ENCODE peak calls at places on chromosomes 5 and 9, in seven cellular contexts. E is A549, X is astrocyte of the cerebellum, P is PC-3, A is AG04450, K is GM12878, G is epithelial cell of esophagus. L is an unnamed sample.

GRCh38 chr5:40360685-40361084 is 319.0 kb upstream of the PTGER4 start:
- DNase-seq in E (no peak), X (no peak), P (no peak), A (no peak), K (no peak), G (no peak), L (no peak)

GRCh38 chr5:118791986-118792734 is 196.2 kb downstream of the DTWD2 start:
- DNase-seq in E (peak), X (peak), P (peak), A (peak), K (peak), G (peak), L (no peak)

GRCh38 chr9:95993342-95993741 is 117.9 kb downstream of the ERCC6L2 start:
- DNase-seq in E (no peak), X (no peak), P (no peak), A (no peak), K (no peak), G (no peak), L (no peak)

GRCh38 chr5:64637837-64638443 is 52.4 kb upstream of the SHISAL2B start:
- DNase-seq in E (no peak), X (no peak), P (no peak), A (no peak), K (no peak), G (no peak), L (no peak)

GRCh38 chr5:172915514-172915913 is 43.7 kb upstream of the RPL26L1 start:
- DNase-seq in E (no peak), X (no peak), P (no peak), A (no peak), K (no peak), G (no peak), L (no peak)

GRCh38 chr5:124060413-124061095 is 548.6 kb downstream of the CSNK1G3 start:
- DNase-seq in E (no peak), X (no peak), P (no peak), A (no peak), K (no peak), G (no peak), L (no peak)

GRCh38 chr5:111394580-111394979 is 117.8 kb downstream of the STARD4 start:
- DNase-seq in E (no peak), X (no peak), P (peak), A (peak), K (no peak), G (peak), L (no peak)

GRCh38 chr9:122402403-122403268 is 31.8 kb downstream of the PTGS1 start:
- DNase-seq in E (peak), X (peak), P (peak), A (peak), K (no peak), G (peak), L (no peak)

GRCh38 chr9:95005276-95006141 is 279.0 kb downstream of the AOPEP start:
- DNase-seq in E (no peak), X (no peak), P (peak), A (no peak), K (no peak), G (peak), L (no peak)

GRCh38 chr5:9149988-9150387 is 395.9 kb downstream of the SEMA5A start:
- DNase-seq in E (no peak), X (peak), P (peak), A (peak), K (no peak), G (peak), L (no peak)

GRCh38 chr5:54243483-54244080 is 66.8 kb downstream of the ARL15 start:
- DNase-seq in E (peak), X (peak), P (peak), A (peak), K (no peak), G (peak), L (peak)

GRCh38 chr5:178240772-178241171 is 8.2 kb upstream of the PHYKPL start:
- DNase-seq in E (no peak), X (no peak), P (no peak), A (no peak), K (no peak), G (no peak), L (no peak)

GRCh38 chr5:149228610-149229297 is 42.9 kb upstream of the AFAP1L1 start:
- DNase-seq in E (peak), X (peak), P (peak), A (peak), K (no peak), G (peak), L (no peak)

GRCh38 chr5:33761139-33761538 is 130.7 kb downstream of the ADAMTS12 start:
- DNase-seq in E (no peak), X (peak), P (no peak), A (no peak), K (no peak), G (no peak), L (no peak)

GRCh38 chr9:31908158-31908890 is 476.1 kb upstream of the ACO1 start:
- DNase-seq in E (no peak), X (no peak), P (peak), A (no peak), K (peak), G (peak), L (no peak)

GRCh38 chr5:14143843-14144585 is 872 bp downstream of the TRIO start:
- DNase-seq in E (no peak), X (no peak), P (peak), A (no peak), K (no peak), G (peak), L (no peak)

GRCh38 chr5:137252513-137252912 is 246.6 kb downstream of the SPOCK1 start:
- DNase-seq in E (no peak), X (no peak), P (no peak), A (peak), K (no peak), G (no peak), L (no peak)

GRCh38 chr5:10301842-10302610 is 5.7 kb downstream of the CMBL start:
- DNase-seq in E (peak), X (no peak), P (peak), A (no peak), K (no peak), G (peak), L (no peak)

GRCh38 chr9:96080364-96080763 is 204.9 kb downstream of the ERCC6L2 start:
- DNase-seq in E (peak), X (no peak), P (peak), A (no peak), K (no peak), G (peak), L (no peak)

GRCh38 chr5:14186132-14186830 is 43.1 kb downstream of the TRIO start:
- DNase-seq in E (no peak), X (peak), P (peak), A (peak), K (no peak), G (peak), L (no peak)

GRCh38 chr9:85569988-85570387 is 171.8 kb downstream of the AGTPBP1 start:
- DNase-seq in E (no peak), X (peak), P (peak), A (no peak), K (no peak), G (peak), L (no peak)

GRCh38 chr5:9544502-9545300 is 1.2 kb downstream of the SEMA5A start:
- DNase-seq in E (peak), X (peak), P (peak), A (peak), K (no peak), G (peak), L (no peak)

GRCh38 chr5:95760291-95761191 is 29.4 kb downstream of the RHOBTB3 start:
- DNase-seq in E (no peak), X (peak), P (peak), A (peak), K (peak), G (peak), L (no peak)

GRCh38 chr9:121318631-121319393 is 50.9 kb downstream of the GSN start:
- DNase-seq in E (no peak), X (no peak), P (no peak), A (no peak), K (no peak), G (no peak), L (no peak)

GRCh38 chr5:142059304-142059940 is 46.6 kb upstream of the GNPDA1 start:
- DNase-seq in E (no peak), X (no peak), P (peak), A (no peak), K (no peak), G (no peak), L (no peak)

GRCh38 chr5:172266676-172267092 is 16.9 kb downstream of the UBTD2 start:
- DNase-seq in E (no peak), X (no peak), P (no peak), A (no peak), K (no peak), G (no peak), L (no peak)

GRCh38 chr5:149227168-149227826 is 44.4 kb upstream of the AFAP1L1 start:
- DNase-seq in E (no peak), X (no peak), P (peak), A (no peak), K (no peak), G (peak), L (no peak)

GRCh38 chr9:128627127-128627715 is 29.4 kb downstream of the DYNC2I2 start:
- DNase-seq in E (no peak), X (no peak), P (no peak), A (no peak), K (no peak), G (no peak), L (no peak)

GRCh38 chr5:9479981-9480380 is 65.9 kb downstream of the SEMA5A start:
- DNase-seq in E (no peak), X (no peak), P (no peak), A (no peak), K (no peak), G (peak), L (no peak)

GRCh38 chr9:111630182-111631070 is 708 bp upstream of the DNAJC25 start:
- DNase-seq in E (no peak), X (no peak), P (no peak), A (no peak), K (no peak), G (no peak), L (no peak)

GRCh38 chr9:74942801-74943200 is 9.9 kb downstream of the C9orf40 start:
- DNase-seq in E (no peak), X (no peak), P (no peak), A (no peak), K (no peak), G (peak), L (peak)
- TF ChIP-seq CTCF in E (no peak), X (no peak), P (no peak), A (no peak), K (no peak), G (no peak), L (no peak)

GRCh38 chr9:134494905-134495304 is 146.7 kb upstream of the COL5A1 start:
- DNase-seq in E (no peak), X (no peak), P (no peak), A (no peak), K (no peak), G (no peak), L (no peak)
- H3K4me3 ChIP-seq in E (no peak), X (no peak), P (no peak), A (no peak), K (no peak), G (no peak), L (no peak)

GRCh38 chr9:136346157-136346481 is 17.4 kb downstream of the DNLZ start:
- DNase-seq in E (no peak), X (no peak), P (no peak), A (no peak), K (no peak), G (no peak), L (no peak)
- TF ChIP-seq CTCF in E (no peak), X (no peak), P (peak), A (no peak), K (no peak), G (no peak), L (no peak)

DNA sequence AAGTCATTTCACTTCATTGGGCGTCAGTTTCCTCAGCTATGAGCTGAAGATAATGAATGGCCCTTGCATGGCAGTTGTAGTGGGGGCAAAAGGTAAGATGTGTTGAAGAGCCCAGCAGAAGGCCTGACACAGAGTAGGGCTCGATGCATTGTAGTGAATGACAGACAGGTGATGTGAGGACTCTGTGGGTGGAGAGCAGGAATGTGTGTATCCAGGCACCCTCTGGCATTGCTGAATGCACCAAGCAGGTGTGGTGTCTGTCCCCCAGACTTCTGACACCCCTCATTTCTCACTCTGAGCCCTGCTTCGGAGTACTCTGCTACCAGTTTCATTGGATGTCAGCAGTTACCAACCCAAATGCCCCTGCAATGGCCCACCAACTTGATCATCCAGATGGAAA is 22.4 kb downstream of the LHX2 start:
- DNase-seq in E (no peak), X (no peak), P (no peak), A (no peak), K (no peak), G (no peak), L (no peak)
- H3K4me3 ChIP-seq in E (no peak), X (no peak), P (no peak), A (no peak), K (no peak), G (no peak), L (no peak)

GRCh38 chr5:139138109-139138508 is 60.1 kb downstream of the SIL1 start:
- DNase-seq in E (no peak), X (no peak), P (no peak), A (no peak), K (no peak), G (peak), L (no peak)
- TF ChIP-seq CTCF in E (no peak), X (no peak), P (no peak), A (no peak), K (no peak), G (no peak), L (no peak)

GRCh38 chr9:79255681-79256080 is 316.1 kb upstream of the TLE4 start:
- DNase-seq in E (no peak), X (no peak), P (no peak), A (no peak), K (no peak), G (no peak), L (no peak)

GRCh38 chr9:79257671-79258410 is 313.9 kb upstream of the TLE4 start:
- DNase-seq in E (no peak), X (peak), P (no peak), A (no peak), K (no peak), G (no peak), L (no peak)

GRCh38 chr9:79256691-79257213 is 315.0 kb upstream of the TLE4 start:
- DNase-seq in E (no peak), X (peak), P (peak), A (no peak), K (no peak), G (no peak), L (no peak)

GRCh38 chr9:79254900-79255651 is 316.7 kb upstream of the TLE4 start:
- DNase-seq in E (no peak), X (no peak), P (peak), A (peak), K (no peak), G (peak), L (no peak)

DNA sequence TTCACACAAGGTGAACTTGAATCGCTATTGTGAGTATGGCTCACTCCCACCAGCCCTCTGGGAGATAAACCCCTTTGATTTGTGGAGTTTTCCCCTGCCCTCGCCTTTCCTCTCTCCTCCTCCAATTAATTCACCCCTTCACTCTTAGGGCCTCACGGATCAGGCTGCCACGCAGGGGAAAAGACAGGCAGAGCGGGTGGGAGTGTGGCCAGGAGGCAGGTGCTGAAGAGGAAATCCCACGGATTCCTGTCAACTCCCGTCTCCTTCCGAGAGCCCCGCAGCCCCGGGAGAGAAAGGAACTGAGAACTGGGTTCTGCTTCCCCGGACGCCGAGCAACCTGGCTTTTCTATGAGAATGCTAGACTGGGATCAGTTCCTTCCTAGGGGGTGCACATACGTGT is 314.6 kb upstream of the TLE4 start:
- DNase-seq in E (no peak), X (peak), P (no peak), A (no peak), K (no peak), G (peak), L (no peak)
- H3K4me3 ChIP-seq in E (no peak), X (peak), P (peak), A (no peak), K (no peak), G (no peak), L (no peak)

GRCh38 chr5:72587909-72588308 is 80.7 kb upstream of the ZNF366 start:
- DNase-seq in E (no peak), X (no peak), P (no peak), A (no peak), K (no peak), G (no peak), L (no peak)

GRCh38 chr5:72586788-72587530 is 79.7 kb upstream of the ZNF366 start:
- DNase-seq in E (no peak), X (no peak), P (peak), A (no peak), K (no peak), G (peak), L (no peak)

DNA sequence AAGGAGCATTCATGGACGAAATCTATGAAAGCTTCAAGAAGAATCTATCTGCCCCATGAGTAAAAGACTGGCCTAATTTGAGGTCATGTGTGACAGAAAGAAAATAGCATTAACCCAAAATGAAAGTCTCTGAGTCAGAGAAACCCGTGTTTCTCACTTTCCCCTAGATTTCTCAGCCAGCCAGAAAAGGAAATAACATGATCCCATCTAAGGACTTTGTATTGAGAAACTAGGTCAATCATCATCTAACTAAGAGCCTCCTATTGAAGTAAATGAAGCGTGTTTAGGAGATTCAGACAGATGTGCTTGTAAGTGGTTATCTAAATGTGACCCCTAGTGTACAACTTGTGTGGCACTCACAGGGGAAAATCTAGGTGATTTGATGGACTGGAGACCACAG is 77.3 kb upstream of the ZNF366 start:
- DNase-seq in E (no peak), X (no peak), P (no peak), A (no peak), K (peak), G (no peak), L (no peak)
- TF ChIP-seq CTCF in E (no peak), X (no peak), P (no peak), A (no peak), K (no peak), G (no peak), L (no peak)

L was measured in CD8-positive, alpha-beta T cell.